ENCODE peak calls at places on chromosome 17, in eight cellular contexts. One of them, this sample, is unnamed.

GRCh38 chr17:27226611-27227234 is 67.2 kb upstream of the WSB1 start:
- DNase-seq in fibroblast of lung: peak; percentile 56
- DNase-seq in breast epithelium: no peak
- DNase-seq in lower lobe of right lung: no peak
- DNase-seq in tibial artery: no peak
- DNase-seq in left ventricle myocardium inferior: no peak
- DNase-seq in testis: no peak
- DNase-seq in mesenchymal stem cell: peak; percentile 65
- DNase-seq in this sample: no peak

GRCh38 chr17:57902800-57903759 is 52.1 kb downstream of the CUEDC1 start:
- DNase-seq in fibroblast of lung: peak; percentile 77
- DNase-seq in breast epithelium: peak; percentile 95
- DNase-seq in lower lobe of right lung: peak; percentile 96
- DNase-seq in tibial artery: peak; percentile 92
- DNase-seq in left ventricle myocardium inferior: peak; percentile 87
- DNase-seq in testis: peak; percentile 33
- DNase-seq in mesenchymal stem cell: peak; percentile 85
- DNase-seq in this sample: peak; percentile 81

GRCh38 chr17:51224615-51225262 is 35.1 kb downstream of the MBTD1 start:
- DNase-seq in fibroblast of lung: no peak
- DNase-seq in breast epithelium: no peak
- DNase-seq in lower lobe of right lung: no peak
- DNase-seq in tibial artery: no peak
- DNase-seq in left ventricle myocardium inferior: no peak
- DNase-seq in testis: no peak
- DNase-seq in mesenchymal stem cell: no peak
- DNase-seq in this sample: no peak

GRCh38 chr17:78477913-78478756 is 99.1 kb downstream of the DNAH17 start:
- DNase-seq in fibroblast of lung: no peak
- DNase-seq in breast epithelium: no peak
- DNase-seq in lower lobe of right lung: no peak
- DNase-seq in tibial artery: no peak
- DNase-seq in left ventricle myocardium inferior: no peak
- DNase-seq in testis: no peak
- DNase-seq in mesenchymal stem cell: no peak
- DNase-seq in this sample: no peak

GRCh38 chr17:45895969-45896793 is 1.8 kb downstream of the MAPT start:
- DNase-seq in fibroblast of lung: no peak
- DNase-seq in breast epithelium: no peak
- DNase-seq in lower lobe of right lung: no peak
- DNase-seq in tibial artery: no peak
- DNase-seq in left ventricle myocardium inferior: no peak
- DNase-seq in testis: no peak
- DNase-seq in mesenchymal stem cell: no peak
- DNase-seq in this sample: no peak

GRCh38 chr17:50480854-50481490 is 2.3 kb downstream of the RSAD1 start:
- DNase-seq in fibroblast of lung: no peak
- DNase-seq in breast epithelium: no peak
- DNase-seq in lower lobe of right lung: no peak
- DNase-seq in tibial artery: no peak
- DNase-seq in left ventricle myocardium inferior: no peak
- DNase-seq in testis: no peak
- DNase-seq in mesenchymal stem cell: no peak
- DNase-seq in this sample: no peak

GRCh38 chr17:18314059-18314730 is 599 bp downstream of the TOP3A start:
- DNase-seq in fibroblast of lung: peak; percentile 9
- DNase-seq in breast epithelium: no peak
- DNase-seq in lower lobe of right lung: no peak
- DNase-seq in tibial artery: no peak
- DNase-seq in left ventricle myocardium inferior: no peak
- DNase-seq in testis: no peak
- DNase-seq in mesenchymal stem cell: peak; percentile 46
- DNase-seq in this sample: peak; percentile 23

GRCh38 chr17:76948726-76949342 is 80.6 kb downstream of the MGAT5B start:
- DNase-seq in fibroblast of lung: no peak
- DNase-seq in breast epithelium: peak; percentile 56
- DNase-seq in lower lobe of right lung: no peak
- DNase-seq in tibial artery: no peak
- DNase-seq in left ventricle myocardium inferior: no peak
- DNase-seq in testis: no peak
- DNase-seq in mesenchymal stem cell: no peak
- DNase-seq in this sample: no peak

GRCh38 chr17:17204041-17204591 is 2.0 kb downstream of the PLD6 start:
- DNase-seq in fibroblast of lung: no peak
- DNase-seq in breast epithelium: peak; percentile 85
- DNase-seq in lower lobe of right lung: no peak
- DNase-seq in tibial artery: peak; percentile 52
- DNase-seq in left ventricle myocardium inferior: peak; percentile 60
- DNase-seq in testis: no peak
- DNase-seq in mesenchymal stem cell: no peak
- DNase-seq in this sample: peak; percentile 55

GRCh38 chr17:30236807-30237206 is 1.3 kb upstream of the SLC6A4 start:
- DNase-seq in fibroblast of lung: peak; percentile 39
- DNase-seq in breast epithelium: no peak
- DNase-seq in lower lobe of right lung: peak; percentile 76
- DNase-seq in tibial artery: peak; percentile 44
- DNase-seq in left ventricle myocardium inferior: peak; percentile 49
- DNase-seq in testis: peak; percentile 59
- DNase-seq in mesenchymal stem cell: peak; percentile 41
- DNase-seq in this sample: peak; percentile 68

GRCh38 chr17:79039171-79039570 is 15.2 kb downstream of the C1QTNF1 start:
- DNase-seq in fibroblast of lung: no peak
- DNase-seq in breast epithelium: no peak
- DNase-seq in lower lobe of right lung: no peak
- DNase-seq in tibial artery: no peak
- DNase-seq in left ventricle myocardium inferior: no peak
- DNase-seq in testis: no peak
- DNase-seq in mesenchymal stem cell: no peak
- DNase-seq in this sample: no peak

GRCh38 chr17:79093270-79093669 is 18.6 kb downstream of the ENGASE start:
- DNase-seq in fibroblast of lung: no peak
- DNase-seq in breast epithelium: no peak
- DNase-seq in lower lobe of right lung: no peak
- DNase-seq in tibial artery: no peak
- DNase-seq in left ventricle myocardium inferior: no peak
- DNase-seq in testis: no peak
- DNase-seq in mesenchymal stem cell: no peak
- DNase-seq in this sample: no peak

GRCh38 chr17:67059372-67059771 is 15.0 kb downstream of the CACNG1 start:
- DNase-seq in fibroblast of lung: no peak
- DNase-seq in breast epithelium: peak; percentile 14
- DNase-seq in lower lobe of right lung: no peak
- DNase-seq in tibial artery: no peak
- DNase-seq in left ventricle myocardium inferior: no peak
- DNase-seq in testis: no peak
- DNase-seq in mesenchymal stem cell: no peak
- DNase-seq in this sample: no peak

GRCh38 chr17:79114455-79115301 is 40.1 kb downstream of the ENGASE start:
- DNase-seq in fibroblast of lung: no peak
- DNase-seq in breast epithelium: no peak
- DNase-seq in lower lobe of right lung: peak; percentile 72
- DNase-seq in tibial artery: no peak
- DNase-seq in left ventricle myocardium inferior: peak; percentile 54
- DNase-seq in testis: peak; percentile 44
- DNase-seq in mesenchymal stem cell: no peak
- DNase-seq in this sample: peak; percentile 65

GRCh38 chr17:49580055-49580721 is 4.5 kb downstream of the NXPH3 start:
- DNase-seq in fibroblast of lung: no peak
- DNase-seq in breast epithelium: no peak
- DNase-seq in lower lobe of right lung: no peak
- DNase-seq in tibial artery: no peak
- DNase-seq in left ventricle myocardium inferior: no peak
- DNase-seq in testis: no peak
- DNase-seq in mesenchymal stem cell: no peak
- DNase-seq in this sample: no peak

GRCh38 chr17:57607553-57608120 is 137.5 kb downstream of the CCDC182 start:
- DNase-seq in fibroblast of lung: no peak
- DNase-seq in breast epithelium: no peak
- DNase-seq in lower lobe of right lung: no peak
- DNase-seq in tibial artery: no peak
- DNase-seq in left ventricle myocardium inferior: no peak
- DNase-seq in testis: no peak
- DNase-seq in mesenchymal stem cell: no peak
- DNase-seq in this sample: no peak

GRCh38 chr17:77076046-77076882 is 64.5 kb upstream of the SEC14L1 start:
- DNase-seq in fibroblast of lung: no peak
- DNase-seq in breast epithelium: no peak
- DNase-seq in lower lobe of right lung: no peak
- DNase-seq in tibial artery: no peak
- DNase-seq in left ventricle myocardium inferior: no peak
- DNase-seq in testis: no peak
- DNase-seq in mesenchymal stem cell: peak; percentile 50
- DNase-seq in this sample: no peak

GRCh38 chr17:4161179-4161559 is 18.2 kb downstream of the CYB5D2 start:
- DNase-seq in fibroblast of lung: peak; percentile 89
- DNase-seq in breast epithelium: peak; percentile 82
- DNase-seq in lower lobe of right lung: peak; percentile 53
- DNase-seq in tibial artery: no peak
- DNase-seq in left ventricle myocardium inferior: no peak
- DNase-seq in testis: no peak
- DNase-seq in mesenchymal stem cell: peak; percentile 94
- DNase-seq in this sample: no peak

GRCh38 chr17:47690121-47690520 is 3.8 kb upstream of the TBKBP1 start:
- DNase-seq in fibroblast of lung: no peak
- DNase-seq in breast epithelium: no peak
- DNase-seq in lower lobe of right lung: no peak
- DNase-seq in tibial artery: no peak
- DNase-seq in left ventricle myocardium inferior: no peak
- DNase-seq in testis: no peak
- DNase-seq in mesenchymal stem cell: no peak
- DNase-seq in this sample: no peak

GRCh38 chr17:41492351-41492750 is 2.6 kb upstream of the KRT36 start:
- DNase-seq in fibroblast of lung: peak; percentile 70
- DNase-seq in breast epithelium: no peak
- DNase-seq in lower lobe of right lung: no peak
- DNase-seq in tibial artery: peak; percentile 62
- DNase-seq in left ventricle myocardium inferior: no peak
- DNase-seq in testis: peak; percentile 69
- DNase-seq in mesenchymal stem cell: peak; percentile 77
- DNase-seq in this sample: no peak

GRCh38 chr17:60577147-60577925 is 22.7 kb upstream of the PPM1D start:
- DNase-seq in fibroblast of lung: peak; percentile 76
- DNase-seq in breast epithelium: no peak
- DNase-seq in lower lobe of right lung: no peak
- DNase-seq in tibial artery: peak; percentile 48
- DNase-seq in left ventricle myocardium inferior: no peak
- DNase-seq in testis: peak; percentile 68
- DNase-seq in mesenchymal stem cell: peak; percentile 84
- DNase-seq in this sample: no peak

GRCh38 chr17:63430223-63430622 is 15.9 kb downstream of the CYB561 start:
- DNase-seq in fibroblast of lung: no peak
- DNase-seq in breast epithelium: no peak
- DNase-seq in lower lobe of right lung: no peak
- DNase-seq in tibial artery: no peak
- DNase-seq in left ventricle myocardium inferior: no peak
- DNase-seq in testis: no peak
- DNase-seq in mesenchymal stem cell: no peak
- DNase-seq in this sample: no peak
- H3K36me3 ChIP-seq in fibroblast of lung: peaks cover 2% of the 10 kb centered on the region
- H3K36me3 ChIP-seq in breast epithelium: no peaks in the 10 kb centered on the region
- H3K36me3 ChIP-seq in lower lobe of right lung: no peaks in the 10 kb centered on the region
- H3K36me3 ChIP-seq in tibial artery: no peaks in the 10 kb centered on the region
- H3K36me3 ChIP-seq in left ventricle myocardium inferior: no peaks in the 10 kb centered on the region
- H3K36me3 ChIP-seq in testis: no peaks in the 10 kb centered on the region
- H3K36me3 ChIP-seq in mesenchymal stem cell: peaks cover 28% of the 10 kb centered on the region
- H3K36me3 ChIP-seq in this sample: no peaks in the 10 kb centered on the region

DNA sequence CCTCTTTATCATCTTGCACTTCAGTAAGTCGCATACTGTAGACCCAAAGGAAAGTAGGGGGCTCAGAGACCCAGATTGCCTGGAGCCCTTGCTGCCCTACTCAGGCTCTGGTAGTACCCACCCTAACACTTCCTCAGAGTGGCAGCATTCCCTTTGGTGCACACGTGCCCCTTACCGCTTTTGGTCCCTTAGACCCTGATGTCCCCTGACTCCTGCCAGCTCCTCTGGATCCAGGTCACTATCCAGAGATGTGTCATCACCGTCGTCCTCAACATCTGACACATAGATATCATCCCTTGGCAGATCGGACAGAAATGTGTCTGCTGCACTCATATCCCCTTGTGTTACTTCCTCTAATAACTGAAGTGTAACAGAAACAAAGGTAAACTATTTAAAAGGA is 5.4 kb upstream of the PSMC5 start:
- DNase-seq in fibroblast of lung: no peak
- DNase-seq in breast epithelium: no peak
- DNase-seq in lower lobe of right lung: no peak
- DNase-seq in tibial artery: no peak
- DNase-seq in left ventricle myocardium inferior: no peak
- DNase-seq in testis: no peak
- DNase-seq in mesenchymal stem cell: no peak
- DNase-seq in this sample: no peak
- H3K36me3 ChIP-seq in fibroblast of lung: peaks cover 51% of the 10 kb centered on the region
- H3K36me3 ChIP-seq in breast epithelium: peaks cover 31% of the 10 kb centered on the region
- H3K36me3 ChIP-seq in lower lobe of right lung: peaks cover 91% of the 10 kb centered on the region
- H3K36me3 ChIP-seq in tibial artery: peaks cover 85% of the 10 kb centered on the region
- H3K36me3 ChIP-seq in left ventricle myocardium inferior: peaks cover 91% of the 10 kb centered on the region
- H3K36me3 ChIP-seq in testis: no peaks in the 10 kb centered on the region
- H3K36me3 ChIP-seq in mesenchymal stem cell: peaks cover 65% of the 10 kb centered on the region
- H3K36me3 ChIP-seq in this sample: peaks cover 21% of the 10 kb centered on the region

DNA sequence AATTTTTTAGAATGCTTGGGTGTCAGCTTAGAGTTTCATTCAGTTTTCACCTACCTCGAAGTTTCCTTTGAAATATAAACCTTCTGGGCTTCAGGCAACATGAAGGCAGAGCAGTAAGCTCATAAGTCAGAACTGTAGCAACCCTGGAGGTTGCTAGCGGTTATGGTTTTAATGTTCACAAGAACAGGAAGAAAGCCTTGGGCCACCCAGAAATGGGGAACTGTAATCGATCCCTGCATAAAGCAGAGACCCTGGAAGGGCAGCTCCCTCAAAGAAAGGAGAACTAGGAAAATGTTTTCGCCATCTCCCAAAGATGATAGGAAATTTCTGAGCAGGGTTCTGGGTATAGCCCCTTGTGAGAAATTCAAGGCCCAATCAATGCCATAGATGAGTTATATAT is 47.9 kb upstream of the RASL10B start:
- DNase-seq in fibroblast of lung: no peak
- DNase-seq in breast epithelium: no peak
- DNase-seq in lower lobe of right lung: no peak
- DNase-seq in tibial artery: peak; percentile 26
- DNase-seq in left ventricle myocardium inferior: no peak
- DNase-seq in testis: no peak
- DNase-seq in mesenchymal stem cell: no peak
- DNase-seq in this sample: no peak
- H3K36me3 ChIP-seq in fibroblast of lung: peaks cover 4% of the 10 kb centered on the region
- H3K36me3 ChIP-seq in breast epithelium: no peaks in the 10 kb centered on the region
- H3K36me3 ChIP-seq in lower lobe of right lung: peaks cover 97% of the 10 kb centered on the region
- H3K36me3 ChIP-seq in tibial artery: peaks cover 44% of the 10 kb centered on the region
- H3K36me3 ChIP-seq in left ventricle myocardium inferior: peaks cover 89% of the 10 kb centered on the region
- H3K36me3 ChIP-seq in testis: no peaks in the 10 kb centered on the region
- H3K36me3 ChIP-seq in mesenchymal stem cell: peaks cover 24% of the 10 kb centered on the region
- H3K36me3 ChIP-seq in this sample: no peaks in the 10 kb centered on the region

DNA sequence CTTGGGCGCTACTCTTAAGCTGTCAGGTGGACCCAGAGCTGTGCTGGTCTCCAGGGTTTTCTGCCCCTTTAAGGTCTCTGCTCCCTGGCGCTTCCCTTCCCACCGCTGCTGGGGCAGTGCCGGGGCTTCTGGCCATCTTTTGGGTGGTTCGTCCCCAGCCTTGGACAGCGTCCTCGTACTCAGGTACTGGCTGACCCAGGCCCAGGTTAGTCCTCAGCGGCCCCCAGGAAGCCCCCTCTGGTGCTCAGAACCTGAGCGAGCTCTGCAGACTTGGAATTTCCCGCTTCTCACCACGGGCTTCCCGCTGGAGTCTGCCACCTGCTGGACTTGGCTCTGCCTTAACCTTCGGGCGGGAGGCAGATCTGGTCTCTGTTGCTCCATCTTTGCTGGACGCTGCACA is 94.1 kb upstream of the ZNF750 start:
- DNase-seq in fibroblast of lung: no peak
- DNase-seq in breast epithelium: no peak
- DNase-seq in lower lobe of right lung: peak; percentile 16
- DNase-seq in tibial artery: no peak
- DNase-seq in left ventricle myocardium inferior: peak; percentile 7
- DNase-seq in testis: no peak
- DNase-seq in mesenchymal stem cell: no peak
- DNase-seq in this sample: no peak
- H3K36me3 ChIP-seq in fibroblast of lung: peaks cover 20% of the 10 kb centered on the region
- H3K36me3 ChIP-seq in breast epithelium: no peaks in the 10 kb centered on the region
- H3K36me3 ChIP-seq in lower lobe of right lung: peaks cover 93% of the 10 kb centered on the region
- H3K36me3 ChIP-seq in tibial artery: peaks cover 53% of the 10 kb centered on the region
- H3K36me3 ChIP-seq in left ventricle myocardium inferior: peaks cover 92% of the 10 kb centered on the region
- H3K36me3 ChIP-seq in testis: no peaks in the 10 kb centered on the region
- H3K36me3 ChIP-seq in mesenchymal stem cell: peaks cover 45% of the 10 kb centered on the region
- H3K36me3 ChIP-seq in this sample: no peaks in the 10 kb centered on the region